ENCODE peak calls at places on chromosomes 16 and 17, in five cellular contexts. Y, Z, J, L and T are unnamed samples.

GRCh38 chr16:67542464-67542863 is 13.8 kb downstream of the RIPOR1 start:
- DNase-seq in Y (peak), Z (peak), J (peak), L (peak), T (peak)

GRCh38 chr17:79006794-79007503 is 2.6 kb downstream of the CANT1 start:
- DNase-seq in Y (no peak), Z (no peak), J (no peak), L (no peak), T (no peak)

GRCh38 chr16:27242868-27243590 is 25.5 kb downstream of the NSMCE1 start:
- DNase-seq in Y (no peak), Z (no peak), J (no peak), L (peak), T (no peak)

GRCh38 chr16:76278976-76279375 is 1.8 kb downstream of the CNTNAP4 start:
- DNase-seq in Y (no peak), Z (no peak), J (no peak), L (no peak), T (no peak)

GRCh38 chr17:28227278-28228108 is 91.5 kb upstream of the TMEM97 start:
- DNase-seq in Y (no peak), Z (no peak), J (no peak), L (peak), T (no peak)

GRCh38 chr16:27254262-27254811 is 14.2 kb downstream of the NSMCE1 start:
- DNase-seq in Y (no peak), Z (no peak), J (no peak), L (no peak), T (no peak)

GRCh38 chr17:73506470-73507435 is 137.5 kb downstream of the SDK2 start:
- DNase-seq in Y (no peak), Z (no peak), J (no peak), L (no peak), T (no peak)

GRCh38 chr16:47310792-47311211 is 150.1 kb downstream of the ITFG1 start:
- DNase-seq in Y (no peak), Z (no peak), J (no peak), L (no peak), T (no peak)

GRCh38 chr16:28202147-28202746 is 9.5 kb downstream of the XPO6 start:
- DNase-seq in Y (no peak), Z (no peak), J (no peak), L (no peak), T (no peak)

GRCh38 chr17:27296427-27296979 is 2.6 kb downstream of the WSB1 start:
- DNase-seq in Y (no peak), Z (no peak), J (no peak), L (peak), T (no peak)

GRCh38 chr17:6353161-6353560 is 81.8 kb downstream of the AIPL1 start:
- DNase-seq in Y (no peak), Z (no peak), J (no peak), L (no peak), T (no peak)

GRCh38 chr17:44747566-44747965 is 11.2 kb upstream of the ADAM11 start:
- DNase-seq in Y (no peak), Z (no peak), J (no peak), L (no peak), T (no peak)

DNA sequence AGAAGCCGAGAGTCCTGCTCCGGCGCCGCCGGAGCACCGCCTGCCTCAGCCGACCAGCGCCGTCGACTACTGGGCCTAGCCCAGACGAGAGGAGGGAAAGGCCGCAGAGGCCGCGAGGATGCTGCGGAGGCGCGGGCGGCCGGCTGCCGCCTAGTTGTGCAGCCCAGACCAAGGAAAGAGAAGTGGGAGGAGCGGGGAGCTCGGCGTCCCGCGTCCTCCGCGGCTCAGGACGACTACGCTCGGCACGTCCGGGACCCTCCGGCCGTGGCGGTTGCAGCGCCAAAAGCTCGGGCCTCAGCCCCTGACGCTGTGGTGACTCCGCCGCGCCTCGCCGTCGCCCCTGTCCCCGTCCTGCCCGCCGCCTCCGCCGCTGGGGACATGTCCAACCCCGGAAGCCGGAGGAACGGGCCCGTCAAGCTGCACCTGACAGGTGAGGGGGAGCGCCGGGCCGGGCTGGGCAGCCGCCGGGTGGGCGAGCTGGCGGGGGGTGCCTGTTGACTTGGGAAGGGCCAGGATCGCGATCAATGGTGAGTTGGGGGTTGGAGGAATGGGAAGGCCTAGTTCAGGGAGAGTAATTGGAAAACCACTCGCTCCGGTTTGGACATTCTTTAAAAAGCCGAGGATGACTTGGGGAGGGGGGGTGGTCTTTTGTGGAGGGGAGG is 37.7 kb downstream of the RNF135 start:
- DNase-seq in Y (peak), Z (peak), J (peak), L (no peak), T (peak)
- H3K27ac ChIP-seq in Y (peak), Z (peak), J (peak), L (no peak), T (peak)

GRCh38 chr17:5254414-5254813 is 19.8 kb upstream of the SCIMP start:
- DNase-seq in Y (no peak), Z (no peak), J (no peak), L (no peak), T (no peak)
- H3K27ac ChIP-seq in Y (no peak), Z (no peak), J (no peak), L (no peak), T (no peak)

DNA sequence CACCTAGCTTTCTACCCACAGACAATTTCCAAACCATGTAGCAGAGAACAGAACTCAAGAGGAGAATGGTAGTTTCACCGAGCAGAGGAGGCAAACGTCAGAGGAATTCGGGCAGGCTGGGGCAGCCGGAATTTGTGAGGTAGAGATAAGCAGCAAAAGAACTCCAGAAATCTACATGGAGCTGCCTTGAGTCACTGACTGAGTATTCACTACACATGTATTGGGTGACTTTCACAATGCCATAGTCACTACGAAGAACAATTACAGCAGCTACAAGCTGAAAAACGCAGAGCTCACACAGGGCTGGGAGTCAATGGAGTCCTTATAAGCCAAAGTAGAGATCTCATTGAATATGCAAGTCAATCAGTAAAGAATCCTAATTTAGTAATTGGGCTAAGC is 13.4 kb downstream of the CMC2 start:
- DNase-seq in Y (no peak), Z (no peak), J (no peak), L (no peak), T (no peak)
- H3K27ac ChIP-seq in Y (no peak), Z (no peak), J (no peak), L (peak), T (no peak)

GRCh38 chr17:29671661-29672060 is 48.9 kb upstream of the CORO6 start:
- DNase-seq in Y (no peak), Z (no peak), J (no peak), L (no peak), T (no peak)

GRCh38 chr17:29677139-29677834 is 54.6 kb upstream of the CORO6 start:
- DNase-seq in Y (no peak), Z (no peak), J (no peak), L (no peak), T (no peak)

DNA sequence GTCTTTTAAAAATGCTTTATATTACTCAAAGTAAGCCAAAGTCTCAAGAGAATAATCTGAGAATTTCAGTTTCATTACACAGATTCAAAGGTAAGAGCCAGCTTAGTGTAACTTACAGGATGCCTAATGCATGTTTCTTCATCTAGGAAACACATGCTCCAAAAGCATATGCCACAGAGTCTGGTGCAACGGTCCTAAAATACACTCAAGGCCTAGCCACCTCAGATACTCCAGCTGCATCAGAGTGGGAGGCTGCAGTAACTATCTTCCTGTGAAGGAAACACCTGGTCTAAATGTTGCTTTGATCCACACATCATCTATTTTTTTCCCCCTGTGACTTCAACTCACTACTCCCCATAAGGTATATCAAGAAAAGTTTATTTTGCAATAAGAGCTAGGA is 51.6 kb upstream of the CORO6 start:
- DNase-seq in Y (no peak), Z (no peak), J (no peak), L (no peak), T (no peak)
- H3K27ac ChIP-seq in Y (no peak), Z (no peak), J (no peak), L (no peak), T (no peak)

DNA sequence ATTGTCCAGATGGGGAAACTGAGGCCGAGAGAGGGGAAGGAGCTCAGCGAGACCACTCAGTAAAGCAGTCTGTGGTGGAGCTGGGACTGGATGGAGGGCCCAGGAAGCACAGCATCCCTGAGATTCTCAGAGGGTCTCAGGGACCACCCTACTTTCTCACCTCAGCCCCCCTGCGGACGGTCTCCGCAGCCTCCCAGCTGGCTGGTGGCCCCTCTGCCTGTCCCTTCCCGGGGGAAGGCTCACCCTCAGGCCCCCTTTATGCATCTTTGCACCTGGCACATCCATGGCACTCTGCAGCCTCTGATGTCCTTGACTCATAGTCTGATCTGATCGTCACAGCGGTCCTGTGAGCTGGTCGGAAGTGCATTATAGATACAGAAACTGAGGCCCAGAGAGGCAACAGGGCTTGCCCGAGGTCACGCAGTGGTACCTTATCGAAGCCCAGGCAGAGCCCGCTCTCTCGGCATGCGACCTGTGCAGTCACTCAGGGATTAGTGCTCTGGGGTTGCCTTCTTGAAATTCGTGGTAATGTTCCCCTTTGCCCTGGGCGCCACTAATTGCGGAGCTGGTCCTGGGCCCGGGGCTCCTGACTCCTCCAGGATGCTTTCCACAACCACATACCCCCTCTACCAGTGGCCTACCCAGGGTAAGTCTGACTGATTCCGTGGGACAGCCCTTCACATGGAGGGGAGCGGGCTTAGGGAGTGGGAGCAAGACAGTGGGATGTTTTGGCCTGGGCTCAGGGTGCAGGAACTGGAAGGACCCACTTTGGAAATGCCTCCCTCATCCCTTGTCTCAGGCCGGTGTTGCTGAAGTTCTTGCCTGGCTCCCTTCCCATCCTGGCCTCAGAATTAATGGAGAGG is 24.4 kb downstream of the RAB11FIP4 start:
- DNase-seq in Y (no peak), Z (no peak), J (no peak), L (no peak), T (no peak)
- H3K27ac ChIP-seq in Y (no peak), Z (no peak), J (no peak), L (no peak), T (no peak)

DNA sequence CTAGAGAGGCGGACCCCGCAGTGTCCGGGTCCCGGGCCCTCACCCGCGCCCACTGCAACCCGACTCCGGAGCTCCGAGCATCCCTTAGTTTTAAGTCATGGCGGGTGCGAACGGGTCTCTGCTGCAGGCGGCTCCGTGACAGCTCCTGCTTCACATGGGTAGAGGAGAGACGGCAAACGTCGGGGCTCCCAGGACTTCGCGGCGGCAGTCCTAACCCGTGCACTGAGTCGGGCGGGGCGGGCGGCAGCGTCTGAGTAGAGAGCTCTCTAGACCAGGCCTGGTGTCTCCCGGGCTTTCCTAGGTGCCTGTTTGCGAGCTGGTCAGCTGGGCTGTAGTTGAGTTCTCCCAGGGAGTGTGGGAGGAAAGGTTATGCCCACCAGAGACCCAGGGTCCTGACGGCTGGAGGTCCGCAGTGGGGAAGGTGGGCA is 345 bp downstream of the TSC2 start:
- DNase-seq in Y (no peak), Z (no peak), J (no peak), L (no peak), T (peak)
- H3K27ac ChIP-seq in Y (peak), Z (peak), J (peak), L (peak), T (peak)

GRCh38 chr16:83912152-83912948 is 13.4 kb downstream of the MLYCD start:
- DNase-seq in Y (no peak), Z (no peak), J (no peak), L (no peak), T (no peak)

GRCh38 chr16:83915081-83915480 is 16.2 kb downstream of the MLYCD start:
- DNase-seq in Y (no peak), Z (no peak), J (no peak), L (no peak), T (no peak)

GRCh38 chr16:83911290-83911689 is 12.4 kb downstream of the MLYCD start:
- DNase-seq in Y (no peak), Z (no peak), J (no peak), L (no peak), T (no peak)

GRCh38 chr16:83914091-83914710 is 15.3 kb downstream of the MLYCD start:
- DNase-seq in Y (no peak), Z (no peak), J (no peak), L (no peak), T (no peak)

GRCh38 chr16:83913234-83913633 is 14.3 kb downstream of the MLYCD start:
- DNase-seq in Y (no peak), Z (no peak), J (no peak), L (no peak), T (no peak)
- H3K27ac ChIP-seq in Y (no peak), Z (no peak), J (no peak), L (no peak), T (no peak)

GRCh38 chr16:85513649-85514048 is 99.5 kb upstream of the GSE1 start:
- DNase-seq in Y (no peak), Z (no peak), J (no peak), L (no peak), T (no peak)
- H3K27ac ChIP-seq in Y (no peak), Z (no peak), J (no peak), L (peak), T (no peak)

GRCh38 chr16:89323120-89323960 is 105.8 kb downstream of the ZNF778 start:
- DNase-seq in Y (no peak), Z (no peak), J (no peak), L (no peak), T (no peak)
- H3K27ac ChIP-seq in Y (peak), Z (no peak), J (no peak), L (peak), T (no peak)

DNA sequence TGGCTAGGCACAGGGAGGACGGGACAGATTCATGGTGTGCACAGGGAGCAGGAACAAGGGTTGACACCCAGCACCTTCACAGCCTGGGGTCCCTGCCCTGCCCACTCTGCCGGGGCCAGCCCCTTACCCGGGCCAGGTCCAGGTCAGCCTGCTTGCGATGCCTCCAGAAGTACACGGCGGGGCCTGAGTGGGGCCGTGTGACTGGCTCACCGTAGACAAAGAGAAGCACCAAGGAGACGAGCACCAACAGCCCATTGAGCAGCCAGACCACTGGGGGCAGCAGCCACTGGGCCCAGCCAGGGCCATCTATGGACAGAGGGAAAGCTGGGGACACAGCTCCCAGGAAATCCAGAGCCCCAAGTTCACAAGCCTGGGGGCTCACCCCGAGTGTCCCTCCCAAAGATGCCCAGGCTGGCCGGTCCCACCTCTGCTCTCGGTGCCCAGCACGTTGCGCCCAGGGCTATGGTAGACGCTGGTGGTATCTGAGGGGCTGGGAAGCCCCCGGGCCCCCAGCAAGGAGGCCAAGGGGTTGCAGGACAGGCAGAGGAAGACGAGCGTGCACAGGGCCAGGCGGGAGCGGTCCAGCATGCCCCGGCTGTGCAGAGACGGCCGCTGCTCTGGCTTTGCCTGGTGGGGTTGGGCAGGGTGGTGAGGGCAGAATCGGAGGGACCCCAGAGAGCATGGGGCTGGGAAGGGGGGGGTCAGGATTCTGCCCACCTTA is 19.8 kb downstream of the SREBF1 start:
- DNase-seq in Y (no peak), Z (no peak), J (no peak), L (no peak), T (no peak)
- H3K27ac ChIP-seq in Y (no peak), Z (no peak), J (no peak), L (no peak), T (no peak)